ENCODE peak calls at places on chromosomes 1 and 21, in eight cellular contexts. Y, W, X, A, F, M, U and N are unnamed samples.

GRCh38 chr1:231192620-231193163 is 30.8 kb downstream of the TRIM67 start:
- DNase-seq in Y (peak; percentile 80), W (no peak), X (no peak), A (peak; percentile 48), F (no peak), M (no peak), U (no peak), N (peak; percentile 79)

GRCh38 chr1:65469126-65469888 is 48.8 kb downstream of the LEPR start:
- DNase-seq in Y (no peak), W (no peak), X (no peak), A (no peak), F (no peak), M (no peak), U (no peak), N (no peak)

GRCh38 chr1:170711682-170712081 is 47.8 kb downstream of the PRRX1 start:
- DNase-seq in Y (no peak), W (no peak), X (no peak), A (peak; percentile 65), F (no peak), M (no peak), U (no peak), N (no peak)

GRCh38 chr1:89989791-89990190 is 5.1 kb upstream of the ZNF326 start:
- DNase-seq in Y (no peak), W (no peak), X (no peak), A (no peak), F (no peak), M (no peak), U (no peak), N (no peak)

GRCh38 chr1:218339267-218339831 is 5.8 kb upstream of the TGFB2 start:
- DNase-seq in Y (peak; percentile 58), W (peak; percentile 38), X (peak; percentile 35), A (peak; percentile 69), F (peak; percentile 54), M (no peak), U (peak; percentile 40), N (no peak)

GRCh38 chr21:18493420-18493819 is 89.8 kb upstream of the TMPRSS15 start:
- DNase-seq in Y (no peak), W (no peak), X (no peak), A (peak; percentile 28), F (no peak), M (no peak), U (no peak), N (no peak)

GRCh38 chr1:22102746-22103145 is 40.2 kb downstream of the WNT4 start:
- DNase-seq in Y (no peak), W (no peak), X (no peak), A (no peak), F (no peak), M (no peak), U (no peak), N (no peak)

GRCh38 chr1:3066826-3067225 is 2.2 kb upstream of the PRDM16 start:
- DNase-seq in Y (no peak), W (no peak), X (no peak), A (no peak), F (no peak), M (no peak), U (no peak), N (peak; percentile 81)

GRCh38 chr1:221829327-221830011 is 87.6 kb upstream of the DUSP10 start:
- DNase-seq in Y (peak; percentile 54), W (no peak), X (no peak), A (peak; percentile 82), F (no peak), M (no peak), U (no peak), N (peak; percentile 92)

GRCh38 chr1:36400825-36401601 is 3.3 kb upstream of the LSM10 start:
- DNase-seq in Y (peak; percentile 50), W (peak; percentile 91), X (no peak), A (peak; percentile 66), F (peak; percentile 92), M (peak; percentile 95), U (peak; percentile 81), N (peak; percentile 96)

GRCh38 chr1:81463889-81464288 is 336.8 kb upstream of the ADGRL2 start:
- DNase-seq in Y (no peak), W (no peak), X (no peak), A (no peak), F (no peak), M (no peak), U (no peak), N (no peak)

GRCh38 chr1:6329851-6330250 is 63.7 kb downstream of the ACOT7 start:
- DNase-seq in Y (no peak), W (no peak), X (no peak), A (peak; percentile 74), F (no peak), M (no peak), U (no peak), N (no peak)

GRCh38 chr1:148264374-148265276 is 112.5 kb upstream of the NBPF11 start:
- DNase-seq in Y (peak; percentile 99), W (peak; percentile 77), X (no peak), A (peak; percentile 71), F (no peak), M (peak; percentile 94), U (peak; percentile 71), N (peak; percentile 81)

GRCh38 chr21:42400525-42400924 is 3.2 kb upstream of the UBASH3A start:
- DNase-seq in Y (no peak), W (no peak), X (no peak), A (no peak), F (no peak), M (no peak), U (no peak), N (no peak)

GRCh38 chr1:159900086-159900680 is at the start of gene CFAP45:
- DNase-seq in Y (peak; percentile 59), W (peak; percentile 98), X (no peak), A (peak; percentile 77), F (no peak), M (peak; percentile 65), U (peak; percentile 98), N (peak; percentile 93)

GRCh38 chr1:43805340-43805739 is 98.0 kb downstream of the ST3GAL3 start:
- DNase-seq in Y (no peak), W (no peak), X (no peak), A (no peak), F (no peak), M (no peak), U (no peak), N (no peak)

GRCh38 chr1:228150021-228150457 is 309 bp downstream of the GJC2 start:
- DNase-seq in Y (no peak), W (no peak), X (no peak), A (no peak), F (no peak), M (no peak), U (peak; percentile 37), N (peak; percentile 90)

GRCh38 chr1:156151093-156151688 is 2.2 kb upstream of the SEMA4A start:
- DNase-seq in Y (no peak), W (no peak), X (peak; percentile 73), A (peak; percentile 60), F (peak; percentile 89), M (no peak), U (no peak), N (peak; percentile 91)

GRCh38 chr1:242761556-242761955 is 237.1 kb upstream of the PLD5 start:
- DNase-seq in Y (no peak), W (no peak), X (no peak), A (no peak), F (no peak), M (no peak), U (no peak), N (no peak)

GRCh38 chr1:47441450-47442106 is 3.7 kb downstream of the FOXD2 start:
- DNase-seq in Y (no peak), W (no peak), X (no peak), A (no peak), F (no peak), M (no peak), U (no peak), N (peak; percentile 83)

GRCh38 chr21:34179204-34179935 is 106.0 kb downstream of the MRPS6 start:
- DNase-seq in Y (no peak), W (no peak), X (no peak), A (no peak), F (no peak), M (no peak), U (no peak), N (no peak)

GRCh38 chr1:222813866-222814535 is 838 bp upstream of the DISP1 start:
- DNase-seq in Y (no peak), W (no peak), X (no peak), A (peak; percentile 22), F (no peak), M (no peak), U (no peak), N (no peak)

GRCh38 chr1:7991504-7992440 is 30.3 kb downstream of the PARK7 start:
- DNase-seq in Y (no peak), W (no peak), X (no peak), A (peak; percentile 15), F (no peak), M (no peak), U (no peak), N (no peak)

GRCh38 chr1:192559115-192560006 is 16.2 kb upstream of the RGS1 start:
- DNase-seq in Y (peak; percentile 12), W (no peak), X (no peak), A (peak; percentile 97), F (no peak), M (peak; percentile 68), U (no peak), N (no peak)
- H3K4me2 ChIP-seq in Y (peak overlapping the region; percentile 28), W (no peak overlapping the region), X (no peak overlapping the region), A (peak overlapping the region; percentile 28), F (no peak overlapping the region), M (peak overlapping the region; percentile 65), U (no peak overlapping the region), N (peak overlapping the region; percentile 34)

GRCh38 chr1:63322248-63322943 is at the start of gene FOXD3:
- DNase-seq in Y (peak; percentile 74), W (peak; percentile 85), X (peak; percentile 56), A (peak; percentile 54), F (peak; percentile 41), M (peak; percentile 27), U (peak; percentile 71), N (peak; percentile 94)

GRCh38 chr1:63324779-63325119 is 2.4 kb downstream of the FOXD3 start:
- DNase-seq in Y (no peak), W (no peak), X (no peak), A (peak; percentile 5), F (no peak), M (no peak), U (no peak), N (no peak)

GRCh38 chr1:63323866-63324778 is 1.8 kb downstream of the FOXD3 start:
- DNase-seq in Y (peak; percentile 5), W (peak; percentile 81), X (no peak), A (no peak), F (no peak), M (no peak), U (no peak), N (peak; percentile 63)

GRCh38 chr1:63321788-63322247 is 549 bp upstream of the FOXD3 start:
- DNase-seq in Y (no peak), W (peak; percentile 64), X (no peak), A (no peak), F (no peak), M (no peak), U (no peak), N (peak; percentile 94)

GRCh38 chr1:63322944-63323865 is 838 bp downstream of the FOXD3 start:
- DNase-seq in Y (peak; percentile 69), W (peak; percentile 61), X (no peak), A (peak; percentile 9), F (no peak), M (no peak), U (peak; percentile 30), N (peak; percentile 79)
- TF ChIP-seq CTCF in Y (peak; percentile 9), W (no peak), X (no peak), A (no peak), F (no peak), M (no peak), U (no peak), N (no peak)

GRCh38 chr1:14943516-14943851 is 210.1 kb upstream of the TMEM51 start:
- DNase-seq in Y (no peak), W (no peak), X (no peak), A (no peak), F (no peak), M (no peak), U (no peak), N (no peak)
- H3K4me2 ChIP-seq in Y (no peak overlapping the region), W (no peak overlapping the region), X (no peak overlapping the region), A (peak overlapping the region; percentile 52), F (no peak overlapping the region), M (no peak overlapping the region), U (no peak overlapping the region), N (peak overlapping the region; percentile 56)

GRCh38 chr1:109923131-109923945 is 12.7 kb downstream of the CSF1 start:
- DNase-seq in Y (no peak), W (peak; percentile 63), X (peak; percentile 13), A (no peak), F (peak; percentile 57), M (no peak), U (peak; percentile 60), N (no peak)
- TF ChIP-seq CTCF in Y (peak; percentile 34), W (peak; percentile 69), X (peak; percentile 70), A (peak; percentile 11), F (peak; percentile 71), M (peak; percentile 64), U (peak; percentile 76), N (peak; percentile 39)